ENCODE peak calls at places on chromosomes 3 and 15, in ten cellular contexts. Y is Calu3, F is neural crest cell, L is heart right ventricle, Z is GM23338, P is HepG2, I is H1, M is MM.1S, E is AG04449, R is endothelial cell. U is an unnamed sample.

GRCh38 chr3:115862099-115862498 is 238.8 kb downstream of the GAP43 start:
- DNase-seq in Y (no peak), F (no peak), L (no peak), Z (no peak), P (no peak), I (no peak), M (no peak), E (no peak), R (no peak), U (no peak)

GRCh38 chr3:25508901-25509300 is 80.8 kb downstream of the RARB start:
- DNase-seq in Y (no peak), F (no peak), L (no peak), Z (no peak), P (no peak), I (no peak), M (no peak), E (no peak), R (no peak), U (no peak)

GRCh38 chr3:195822131-195822696 is 10.5 kb upstream of the MUC4 start:
- DNase-seq in Y (no peak), F (no peak), L (no peak), Z (no peak), P (no peak), I (no peak), M (no peak), E (no peak), R (no peak), U (no peak)

GRCh38 chr15:37931321-37931720 is 3.1 kb upstream of the TMCO5A start:
- DNase-seq in Y (no peak), F (no peak), L (no peak), Z (no peak), P (no peak), I (no peak), M (no peak), E (no peak), R (no peak), U (no peak)

GRCh38 chr15:47505712-47506542 is 211.4 kb upstream of the SEMA6D start:
- DNase-seq in Y (no peak), F (no peak), L (no peak), Z (no peak), P (no peak), I (no peak), M (no peak), E (peak), R (no peak), U (no peak)

GRCh38 chr15:57044072-57044702 is 125.7 kb downstream of the TCF12 start:
- DNase-seq in Y (peak), F (no peak), L (no peak), Z (no peak), P (no peak), I (no peak), M (no peak), E (no peak), R (no peak), U (no peak)

GRCh38 chr3:18443670-18444596 is 18.8 kb upstream of the SATB1 start:
- DNase-seq in Y (peak), F (peak), L (peak), Z (peak), P (no peak), I (no peak), M (no peak), E (no peak), R (no peak), U (no peak)

GRCh38 chr3:125431912-125432587 is 56.9 kb upstream of the ZNF148 start:
- DNase-seq in Y (no peak), F (no peak), L (no peak), Z (no peak), P (peak), I (no peak), M (no peak), E (no peak), R (no peak), U (no peak)

GRCh38 chr3:139288266-139288821 is 55.5 kb upstream of the MRPS22 start:
- DNase-seq in Y (no peak), F (no peak), L (peak), Z (no peak), P (no peak), I (no peak), M (no peak), E (no peak), R (no peak), U (no peak)

GRCh38 chr3:178152010-178152409 is 384.2 kb upstream of the KCNMB2 start:
- DNase-seq in Y (no peak), F (no peak), L (no peak), Z (no peak), P (no peak), I (no peak), M (no peak), E (no peak), R (no peak), U (no peak)
- TF ChIP-seq CTCF in Y (no peak), F (no peak), L (no peak), Z (no peak), P (peak), I (no peak), M (no peak), E (no peak), R (no peak), U (peak)

DNA sequence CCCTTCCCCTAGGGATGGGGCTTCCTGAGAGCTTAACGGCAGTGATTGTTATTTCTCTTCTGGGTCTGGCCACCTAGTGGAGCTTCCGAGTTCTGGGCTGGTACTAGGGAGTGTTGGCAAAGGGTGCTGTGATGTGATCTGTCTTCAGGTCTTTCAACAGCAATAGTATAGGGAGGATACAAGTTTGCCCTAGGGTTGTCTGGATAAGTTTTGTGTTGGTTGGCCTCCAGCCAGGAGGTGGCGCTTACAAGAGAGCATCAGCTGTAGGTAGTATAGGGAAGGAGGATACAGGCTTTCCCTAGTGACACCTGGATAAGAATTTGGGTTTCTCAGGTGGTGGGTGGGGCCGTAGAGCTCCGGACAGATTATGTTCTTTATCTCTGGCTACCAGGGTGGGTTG is 19.2 kb upstream of the CPOX start:
- DNase-seq in Y (peak), F (no peak), L (peak), Z (peak), P (peak), I (peak), M (peak), E (no peak), R (no peak), U (no peak)
- TF ChIP-seq CTCF in Y (no peak), F (peak), L (no peak), Z (peak), P (peak), I (peak), M (peak), E (no peak), R (no peak), U (no peak)

DNA sequence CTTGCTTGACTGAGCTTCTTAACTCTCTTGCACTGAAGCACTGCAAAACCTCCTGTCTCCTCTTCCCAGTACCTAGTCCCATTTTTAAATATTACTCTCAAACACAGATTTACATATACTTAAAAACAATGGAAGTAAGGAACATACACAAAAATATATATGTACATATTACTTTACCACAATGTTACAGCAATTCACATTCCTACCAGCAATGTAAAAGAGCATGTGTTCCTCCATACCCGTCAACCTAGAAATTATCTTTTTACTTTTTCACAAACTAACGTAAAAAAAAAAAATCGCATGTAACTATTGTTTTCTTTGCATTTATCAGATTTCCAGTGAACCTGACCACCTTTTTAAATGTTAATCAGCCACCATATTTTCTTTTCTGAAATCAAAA is 60.4 kb downstream of the RYK start:
- DNase-seq in Y (no peak), F (no peak), L (no peak), Z (no peak), P (no peak), I (no peak), M (no peak), E (no peak), R (no peak), U (no peak)
- TF ChIP-seq CTCF in Y (no peak), F (peak), L (no peak), Z (peak), P (no peak), I (no peak), M (no peak), E (no peak), R (no peak), U (no peak)

GRCh38 chr15:58308742-58309355 is 122.9 kb upstream of the LIPC start:
- DNase-seq in Y (no peak), F (no peak), L (no peak), Z (peak), P (no peak), I (no peak), M (no peak), E (no peak), R (no peak), U (no peak)
- TF ChIP-seq CTCF in Y (no peak), F (no peak), L (no peak), Z (peak), P (no peak), I (peak), M (no peak), E (no peak), R (peak), U (no peak)

GRCh38 chr3:161405836-161406235 is 34.5 kb upstream of the SPTSSB start:
- DNase-seq in Y (no peak), F (no peak), L (no peak), Z (no peak), P (no peak), I (no peak), M (peak), E (no peak), R (no peak), U (no peak)

GRCh38 chr3:161412117-161412516 is 40.8 kb upstream of the SPTSSB start:
- DNase-seq in Y (peak), F (no peak), L (no peak), Z (no peak), P (peak), I (no peak), M (no peak), E (no peak), R (no peak), U (no peak)

GRCh38 chr3:161406594-161407555 is 35.6 kb upstream of the SPTSSB start:
- DNase-seq in Y (no peak), F (no peak), L (no peak), Z (no peak), P (no peak), I (no peak), M (peak), E (no peak), R (no peak), U (no peak)

GRCh38 chr3:161409858-161410257 is 38.5 kb upstream of the SPTSSB start:
- DNase-seq in Y (peak), F (no peak), L (no peak), Z (no peak), P (no peak), I (no peak), M (no peak), E (no peak), R (no peak), U (no peak)

GRCh38 chr3:161409069-161409468 is 37.8 kb upstream of the SPTSSB start:
- DNase-seq in Y (peak), F (peak), L (no peak), Z (peak), P (peak), I (no peak), M (peak), E (no peak), R (peak), U (no peak)
- TF ChIP-seq CTCF in Y (peak), F (peak), L (peak), Z (peak), P (peak), I (no peak), M (peak), E (peak), R (peak), U (peak)

DNA sequence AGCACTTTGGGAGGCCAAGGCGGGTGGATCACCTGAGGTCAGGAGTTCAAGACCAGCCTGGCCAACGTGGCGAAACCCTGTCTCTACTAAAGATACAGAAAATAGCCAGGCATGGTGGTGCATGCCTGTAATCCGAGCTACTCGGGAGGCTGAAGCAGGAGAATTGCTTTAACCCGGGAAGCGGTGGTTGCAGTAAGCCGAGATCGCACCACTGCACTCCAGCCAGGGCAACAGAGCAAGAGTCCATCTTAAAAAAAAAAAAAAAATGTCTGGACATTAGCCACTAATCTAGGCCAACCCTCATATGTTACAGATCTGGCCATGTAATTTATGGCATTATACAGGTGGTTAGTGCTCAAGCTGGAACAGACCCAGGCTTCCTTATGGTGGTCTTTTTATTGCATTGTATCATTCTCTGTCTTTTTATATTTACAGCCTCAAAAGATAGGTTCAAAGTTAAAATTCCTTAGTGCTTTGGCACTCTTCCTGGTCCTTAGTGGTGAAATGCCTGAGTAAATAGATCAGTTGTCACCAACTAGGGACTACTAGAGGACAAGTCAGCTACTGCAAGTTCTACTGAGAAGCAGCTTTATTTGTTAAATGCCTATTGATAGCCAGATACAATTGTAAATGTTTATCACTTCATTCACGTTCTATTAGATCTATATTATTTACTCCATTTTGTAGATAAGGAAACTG is 16.0 kb downstream of the STARD9 start:
- DNase-seq in Y (no peak), F (no peak), L (no peak), Z (peak), P (peak), I (no peak), M (no peak), E (no peak), R (no peak), U (no peak)
- TF ChIP-seq CTCF in Y (no peak), F (peak), L (no peak), Z (peak), P (peak), I (no peak), M (peak), E (peak), R (no peak), U (peak)

DNA sequence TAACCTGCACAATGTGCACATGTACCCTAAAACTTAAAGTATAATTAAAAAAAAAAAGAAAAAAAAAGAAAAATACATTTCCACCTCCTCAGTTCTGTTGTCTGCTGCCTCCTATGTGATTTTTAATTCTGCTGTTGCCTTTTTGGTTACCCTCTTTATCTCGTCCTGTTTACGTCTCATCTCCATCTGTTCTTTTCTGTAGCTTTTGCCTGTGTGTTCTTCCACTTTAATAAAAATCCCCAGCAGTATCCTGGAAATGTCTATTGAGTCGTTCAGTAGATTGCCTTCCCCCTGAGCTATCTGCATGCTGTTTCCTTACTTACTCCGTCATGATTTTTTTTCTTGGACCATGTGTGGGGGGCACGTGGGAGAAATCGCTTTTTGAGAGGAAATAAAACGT is 302.5 kb downstream of the FEZF2 start:
- DNase-seq in Y (no peak), F (no peak), L (no peak), Z (no peak), P (no peak), I (no peak), M (no peak), E (no peak), R (no peak), U (no peak)
- TF ChIP-seq CTCF in Y (no peak), F (no peak), L (no peak), Z (no peak), P (no peak), I (no peak), M (no peak), E (no peak), R (no peak), U (no peak)

GRCh38 chr15:36860792-36861191 is 239.6 kb downstream of the MEIS2 start:
- DNase-seq in Y (no peak), F (no peak), L (no peak), Z (no peak), P (no peak), I (no peak), M (no peak), E (no peak), R (no peak), U (no peak)
- TF ChIP-seq CTCF in Y (no peak), F (no peak), L (no peak), Z (no peak), P (no peak), I (no peak), M (no peak), E (no peak), R (no peak), U (no peak)

GRCh38 chr3:111621535-111621934 is 26.4 kb upstream of the ZBED2 start:
- DNase-seq in Y (peak), F (peak), L (no peak), Z (peak), P (peak), I (peak), M (no peak), E (no peak), R (peak), U (no peak)
- TF ChIP-seq CTCF in Y (peak), F (peak), L (no peak), Z (peak), P (peak), I (peak), M (peak), E (no peak), R (peak), U (peak)

DNA sequence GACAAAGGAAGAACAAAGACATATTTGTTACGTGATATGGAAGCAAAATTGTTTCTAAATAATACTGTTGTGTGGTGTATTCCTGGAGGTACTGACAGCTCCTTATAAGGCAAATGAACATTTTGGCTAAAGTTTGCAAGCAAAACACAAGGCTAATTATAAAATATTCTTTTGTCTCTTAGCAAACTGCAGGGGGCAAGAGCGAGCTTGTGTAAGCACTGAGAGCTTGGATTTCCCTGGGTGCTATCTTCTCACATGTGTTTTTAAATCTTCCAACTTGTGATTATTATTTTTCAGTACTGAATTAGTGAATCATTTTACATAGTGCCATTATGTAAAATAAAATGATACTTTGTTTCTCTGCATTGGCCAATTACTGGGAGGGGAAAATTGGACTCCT is 611.4 kb downstream of the AGBL1 start:
- DNase-seq in Y (no peak), F (no peak), L (no peak), Z (peak), P (no peak), I (no peak), M (no peak), E (no peak), R (no peak), U (no peak)
- TF ChIP-seq CTCF in Y (no peak), F (peak), L (no peak), Z (peak), P (no peak), I (no peak), M (peak), E (no peak), R (no peak), U (peak)

U was measured in D721Med.